ENCODE peak calls at places on chromosomes 12 and 14, in four cellular contexts. A is stimulated activated CD4-positive, alpha-beta T cell treated with anti-CD3 and anti-CD28 coated beads, Interleukin-1b, Interleukin-23, amount 100 ng/mL, for 1 hour; P is hippocampal formation; Y is HFFc6. D is an unnamed sample.

GRCh38 chr14:97441740-97442362 is 644.7 kb downstream of the VRK1 start:
- DNase-seq in A (no peak), P (no peak), Y (no peak), D (no peak)

GRCh38 chr14:52117433-52117832 is 48.6 kb upstream of the NID2 start:
- DNase-seq in A (no peak), P (no peak), Y (no peak), D (no peak)

GRCh38 chr12:6735448-6736191 is 11.8 kb downstream of the COPS7A start:
- DNase-seq in A (no peak), P (no peak), Y (peak), D (peak)

GRCh38 chr12:41514050-41514449 is 325.9 kb downstream of the PDZRN4 start:
- DNase-seq in A (no peak), P (no peak), Y (no peak), D (no peak)

GRCh38 chr14:98951031-98951430 is 321.0 kb downstream of the BCL11B start:
- DNase-seq in A (no peak), P (no peak), Y (no peak), D (no peak)

GRCh38 chr12:32877670-32878459 is 18.7 kb downstream of the PKP2 start:
- DNase-seq in A (no peak), P (peak), Y (no peak), D (no peak)

GRCh38 chr12:82994117-82994516 is 307.4 kb downstream of the TMTC2 start:
- DNase-seq in A (no peak), P (no peak), Y (no peak), D (no peak)

GRCh38 chr14:67727361-67727760 is 25.7 kb downstream of the RDH12 start:
- DNase-seq in A (no peak), P (no peak), Y (no peak), D (no peak)

GRCh38 chr12:5444520-5444919 is 12.6 kb downstream of the NTF3 start:
- DNase-seq in A (no peak), P (no peak), Y (no peak), D (peak)

GRCh38 chr14:91367173-91368171 is 50.1 kb downstream of the CCDC88C start:
- DNase-seq in A (no peak), P (no peak), Y (no peak), D (no peak)